ENCODE peak calls at places on chromosomes 6 and 20, in seven cellular contexts. E is ovary, A is sigmoid colon, C is upper lobe of right lung, V is heart right ventricle, S is adrenal gland, L is neural progenitor cell. W is an unnamed sample.

GRCh38 chr6:11096109-11096508 is 2.5 kb downstream of the SMIM13 start:
- DNase-seq in E (no peak), V (no peak), A (no peak), L (peak; percentile 61), C (no peak), S (peak; percentile 25), W (no peak)

GRCh38 chr20:33667245-33668086 is 723 bp downstream of the ACTL10 start:
- DNase-seq in V (peak; percentile 85), A (peak; percentile 86), E (peak; percentile 87), C (peak; percentile 86), S (peak; percentile 72), L (no peak), W (no peak)

GRCh38 chr6:32662099-32662498 is 4.4 kb downstream of the HLA-DQB1 start:
- DNase-seq in V (no peak), A (no peak), E (no peak), C (no peak), S (no peak), L (no peak), W (no peak)

GRCh38 chr6:167337675-167338449 is 13.0 kb downstream of the TTLL2 start:
- DNase-seq in A (no peak), S (no peak), C (no peak), L (no peak), V (no peak), E (no peak), W (no peak)

GRCh38 chr6:43743682-43744381 is 26.2 kb upstream of the VEGFA start:
- DNase-seq in A (peak; percentile 56), C (peak; percentile 38), S (no peak), V (no peak), L (no peak), E (no peak), W (no peak)

GRCh38 chr6:165231581-165232276 is 77.7 kb downstream of the C6orf118 start:
- DNase-seq in S (no peak), C (no peak), E (no peak), V (no peak), L (peak; percentile 52), A (no peak), W (no peak)

GRCh38 chr20:50041238-50041915 is 58.6 kb downstream of the SNAI1 start:
- DNase-seq in V (no peak), E (no peak), C (no peak), A (no peak), L (no peak), S (no peak), W (no peak)

GRCh38 chr20:31781945-31782344 is 37.2 kb upstream of the MYLK2 start:
- DNase-seq in L (no peak), C (no peak), V (no peak), E (no peak), A (no peak), S (no peak), W (no peak)

GRCh38 chr20:58691773-58692578 is 624 bp upstream of the NPEPL1 start:
- DNase-seq in S (peak; percentile 43), C (peak; percentile 86), A (peak; percentile 86), E (peak; percentile 59), L (no peak), V (peak; percentile 53), W (no peak)

GRCh38 chr6:33118525-33119123 is 42.8 kb downstream of the HLA-DPB1 start:
- DNase-seq in S (no peak), E (no peak), L (peak; percentile 57), A (no peak), V (no peak), C (no peak), W (peak; percentile 8)

GRCh38 chr20:46348972-46349741 is 40.9 kb upstream of the CDH22 start:
- DNase-seq in E (peak; percentile 59), L (peak; percentile 90), A (no peak), C (no peak), V (peak; percentile 64), S (peak; percentile 74), W (no peak)

GRCh38 chr6:144882425-144882824 is 597.3 kb downstream of the UTRN start:
- DNase-seq in E (no peak), S (no peak), V (no peak), C (no peak), L (no peak), A (no peak), W (no peak)

GRCh38 chr6:148959008-148959407 is 212.2 kb downstream of the UST start:
- DNase-seq in C (no peak), V (no peak), E (no peak), A (no peak), S (no peak), L (no peak), W (no peak)

GRCh38 chr6:42369568-42369967 is 82.2 kb downstream of the TRERF1 start:
- DNase-seq in C (no peak), E (no peak), S (no peak), V (no peak), A (no peak), L (no peak), W (no peak)

GRCh38 chr6:137033828-137034227 is 10.9 kb downstream of the IL20RA start:
- DNase-seq in E (no peak), A (no peak), V (no peak), L (no peak), S (no peak), C (no peak), W (no peak)

GRCh38 chr6:128233501-128233900 is 286.9 kb downstream of the PTPRK start:
- DNase-seq in E (no peak), S (no peak), V (no peak), L (no peak), C (no peak), A (no peak), W (no peak)

GRCh38 chr20:45138451-45139300 is 14.4 kb upstream of the WFDC12 start:
- DNase-seq in A (no peak), L (peak; percentile 74), S (peak; percentile 24), V (peak; percentile 36), C (peak; percentile 90), E (no peak), W (no peak)

GRCh38 chr6:10719386-10720228 is 3.3 kb upstream of the TMEM14C start:
- DNase-seq in A (no peak), C (peak; percentile 64), V (peak; percentile 44), S (peak; percentile 27), E (peak; percentile 53), L (no peak), W (no peak)

GRCh38 chr20:41592516-41593192 is 25.5 kb downstream of the CHD6 start:
- DNase-seq in V (no peak), E (no peak), S (no peak), L (no peak), A (no peak), C (no peak), W (no peak)

GRCh38 chr20:50691585-50692552 is 527 bp upstream of the RIPOR3 start:
- DNase-seq in C (no peak), E (no peak), S (peak; percentile 39), A (peak; percentile 73), L (peak; percentile 60), V (no peak), W (peak; percentile 30)

DNA sequence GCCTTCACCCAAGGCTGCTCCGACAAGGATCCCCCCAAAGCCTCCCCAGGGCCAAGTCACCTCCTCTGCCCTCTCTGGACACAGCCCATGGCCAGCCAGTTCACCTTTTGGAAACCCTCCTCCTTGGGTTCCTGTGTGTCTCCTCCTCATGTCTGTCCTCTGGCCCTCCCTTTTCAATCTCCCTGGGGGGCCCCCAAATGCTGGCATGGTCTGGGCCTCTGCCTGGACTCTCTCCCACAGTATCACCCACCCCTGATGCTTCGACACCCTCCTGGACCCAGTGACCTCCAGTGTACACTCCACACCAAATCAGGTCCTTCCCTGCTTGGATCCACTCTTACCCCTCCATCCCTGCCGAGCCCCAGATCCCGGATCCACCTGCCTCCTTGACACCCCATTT is 46.7 kb upstream of the NNAT start:
- DNase-seq in V (no peak), S (no peak), C (no peak), L (no peak), E (no peak), A (peak; percentile 41), W (no peak)
- H3K27me3 ChIP-seq in V (peaks cover 3% of the 10 kb centered on the region), S (no peaks in the 10 kb centered on the region), C (no peaks in the 10 kb centered on the region), L (no peaks in the 10 kb centered on the region), E (no peaks in the 10 kb centered on the region), A (no peaks in the 10 kb centered on the region), W (peaks cover 47% of the 10 kb centered on the region)

GRCh38 chr6:156756630-156757610 is 20.3 kb upstream of the ARID1B start:
- DNase-seq in C (no peak), A (no peak), E (no peak), S (no peak), V (no peak), L (no peak), W (no peak)
- H3K9me3 ChIP-seq in C (no peaks in the 10 kb centered on the region), A (no peaks in the 10 kb centered on the region), E (no peaks in the 10 kb centered on the region), S (no peaks in the 10 kb centered on the region), V (no peaks in the 10 kb centered on the region), L (no peaks in the 10 kb centered on the region), W (no peaks in the 10 kb centered on the region)

DNA sequence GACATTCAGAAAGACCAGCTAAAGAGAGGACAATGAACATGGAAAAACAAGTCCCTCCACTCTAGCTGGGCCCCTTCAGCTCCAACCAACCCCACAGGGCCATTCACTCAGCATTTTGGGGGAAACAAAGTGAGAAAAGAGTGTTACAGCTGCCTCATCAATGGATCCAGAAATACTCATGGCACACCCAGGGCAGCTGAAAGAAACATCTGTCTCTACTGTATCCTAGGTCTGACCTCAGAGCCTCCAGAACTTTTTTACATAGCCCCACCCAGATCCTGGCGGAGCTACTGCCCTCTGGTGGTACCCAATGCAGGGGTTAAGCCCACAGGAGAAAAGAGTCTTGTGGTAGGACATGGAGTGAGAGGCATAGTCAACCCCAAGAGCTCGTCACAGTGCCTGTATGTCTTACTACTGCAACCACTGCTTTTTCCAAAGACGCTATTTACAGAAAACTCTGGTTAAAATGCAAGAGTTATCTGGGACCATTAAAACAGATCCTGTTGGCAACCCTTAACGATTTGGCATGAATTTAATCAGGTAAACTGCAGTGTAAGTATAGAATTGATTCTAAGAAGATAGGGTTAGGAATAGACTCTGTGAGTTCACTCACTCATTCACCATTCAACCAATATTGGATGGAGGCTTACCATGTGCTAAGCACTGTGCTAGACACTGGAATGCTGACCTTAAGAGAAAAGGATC is 37.4 kb upstream of the FAM83C start:
- DNase-seq in V (no peak), E (no peak), S (no peak), A (no peak), C (no peak), L (peak; percentile 65), W (no peak)
- TF ChIP-seq CTCF in V (peak; percentile 45), E (no peak), S (peak; percentile 8), A (peak; percentile 10), C (peak; percentile 37), L (peak; percentile 76), W (peak; percentile 51)

DNA sequence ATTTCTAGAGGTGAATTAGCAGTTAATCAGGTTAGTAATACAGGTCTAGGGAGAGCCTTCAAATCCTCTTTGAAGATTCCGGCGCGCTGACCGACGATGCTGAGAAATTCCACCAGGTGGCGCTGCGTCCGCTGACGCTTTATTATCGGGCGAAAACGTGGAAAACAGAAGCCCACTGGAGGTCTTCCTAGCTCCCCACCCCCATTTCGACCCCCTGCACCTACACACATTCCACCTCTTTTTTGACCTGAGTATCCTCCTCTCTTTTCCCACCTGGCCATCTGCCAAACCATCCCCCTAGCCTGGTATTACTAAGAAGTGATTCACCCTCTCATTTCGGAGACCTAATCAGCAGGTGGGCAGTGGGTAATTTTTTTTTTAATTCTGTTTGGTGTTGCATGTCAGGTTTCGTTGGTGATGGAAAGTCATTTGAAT is 65.4 kb upstream of the RIN2 start:
- DNase-seq in E (peak; percentile 73), C (peak; percentile 77), L (peak; percentile 61), V (peak; percentile 61), A (peak; percentile 70), S (peak; percentile 41), W (no peak)
- H3K27me3 ChIP-seq in E (no peaks in the 10 kb centered on the region), C (no peaks in the 10 kb centered on the region), L (no peaks in the 10 kb centered on the region), V (no peaks in the 10 kb centered on the region), A (no peaks in the 10 kb centered on the region), S (no peaks in the 10 kb centered on the region), W (no peaks in the 10 kb centered on the region)

W was measured in AG04450.